ENCODE peak calls at places on chromosomes 1 and 21, in nine cellular contexts. H is CD8-positive, alpha-beta T cell; U is left ventricle myocardium inferior; O is left lung; G is SK-N-SH; A is tibial nerve; V is OCI-LY7; P is RWPE2; E is CD4-positive, CD25-positive, alpha-beta regulatory T cell. Y is an unnamed sample. For H3K9me3, the result is how much of the 10 kb centered on the place peaks cover.

GRCh38 chr1:24762133-24762676 is 17.0 kb downstream of the CLIC4 start:
- DNase-seq in A (no peak), E (no peak), G (no peak), O (no peak), U (no peak), V (no peak), P (no peak), H (no peak), Y (no peak)

GRCh38 chr21:14602418-14602987 is 56.4 kb upstream of the SAMSN1 start:
- DNase-seq in V (peak), P (no peak), O (no peak), E (no peak), G (no peak), U (no peak), H (no peak), A (no peak), Y (no peak)

GRCh38 chr1:95308276-95308675 is 74.3 kb downstream of the RWDD3 start:
- DNase-seq in U (no peak), E (no peak), G (no peak), O (no peak), A (no peak), P (no peak), H (no peak), V (no peak), Y (no peak)

GRCh38 chr1:59506952-59507351 is 210.1 kb downstream of the FGGY start:
- DNase-seq in V (peak), O (peak), H (no peak), G (no peak), U (no peak), E (no peak), P (no peak), A (no peak), Y (no peak)

GRCh38 chr1:32703479-32704291 is 1.1 kb upstream of the SYNC start:
- DNase-seq in P (no peak), G (peak), A (peak), V (no peak), H (no peak), U (peak), E (no peak), O (peak), Y (peak)

GRCh38 chr1:220339581-220339980 is 67.3 kb upstream of the RAB3GAP2 start:
- DNase-seq in H (no peak), P (no peak), V (no peak), G (no peak), O (no peak), U (no peak), E (no peak), A (no peak), Y (no peak)

GRCh38 chr1:28037946-28038345 is 50.5 kb downstream of the EYA3 start:
- DNase-seq in U (no peak), G (no peak), V (no peak), A (no peak), E (no peak), H (no peak), O (no peak), P (no peak), Y (no peak)

GRCh38 chr1:155205969-155206593 is 1.6 kb downstream of the THBS3 start:
- DNase-seq in E (no peak), P (no peak), U (no peak), A (no peak), V (no peak), O (peak), G (no peak), H (no peak), Y (no peak)

GRCh38 chr1:116521186-116521585 is 49.6 kb downstream of the CD58 start:
- DNase-seq in A (no peak), U (no peak), H (no peak), P (no peak), G (no peak), V (no peak), E (no peak), O (no peak), Y (no peak)

GRCh38 chr1:226541631-226542622 is 6.6 kb upstream of the STUM start:
- DNase-seq in G (no peak), V (no peak), P (no peak), H (no peak), A (peak), U (peak), O (no peak), E (no peak), Y (no peak)

GRCh38 chr1:237562247-237562823 is 328.4 kb downstream of the ZP4 start:
- DNase-seq in V (peak), P (no peak), G (peak), A (peak), E (peak), U (no peak), O (no peak), H (no peak), Y (no peak)

GRCh38 chr1:58964428-58964827 is 180.6 kb upstream of the JUN start:
- DNase-seq in A (no peak), V (no peak), E (no peak), U (no peak), O (no peak), G (no peak), P (no peak), H (peak), Y (no peak)

GRCh38 chr21:42905195-42905594 is 12.1 kb downstream of the NDUFV3 start:
- DNase-seq in O (no peak), P (no peak), U (no peak), H (no peak), A (no peak), G (no peak), V (no peak), E (no peak), Y (no peak)

GRCh38 chr1:230191839-230192238 is 124.8 kb downstream of the GALNT2 start:
- DNase-seq in U (no peak), V (no peak), P (no peak), A (no peak), O (no peak), E (no peak), H (no peak), G (no peak), Y (no peak)
- H3K27ac ChIP-seq in U (peak), V (no peak), P (no peak), A (peak), O (peak), E (no peak), H (no peak), G (no peak), Y (peak)

GRCh38 chr1:227621211-227621610 is 57.9 kb downstream of the ZNF678 start:
- DNase-seq in V (no peak), O (no peak), A (no peak), G (no peak), E (no peak), P (no peak), U (no peak), H (no peak), Y (no peak)
- H3K9me3 ChIP-seq in V (under half), O (half or more), A (under half), G (under half), E (half or more), P (under half), U (half or more), H (under half), Y (under half)

GRCh38 chr1:204268101-204268500 is 54.3 kb upstream of the GOLT1A start:
- DNase-seq in G (no peak), P (no peak), H (no peak), E (no peak), A (no peak), U (no peak), V (no peak), O (no peak), Y (no peak)
- H3K27ac ChIP-seq in G (no peak), P (no peak), H (no peak), E (no peak), A (no peak), U (no peak), V (no peak), O (no peak), Y (no peak)

GRCh38 chr1:152388889-152389288 is 25.2 kb downstream of the CRNN start:
- DNase-seq in U (no peak), V (no peak), G (no peak), P (no peak), E (no peak), O (no peak), H (no peak), A (no peak), Y (no peak)
- H3K9me3 ChIP-seq in U (under half), V (under half), G (under half), P (under half), E (under half), O (under half), H (under half), A (under half), Y (under half)

GRCh38 chr1:84944767-84945486 is 51.9 kb upstream of the LPAR3 start:
- DNase-seq in H (peak), E (peak), G (peak), V (peak), P (no peak), U (peak), A (peak), O (peak), Y (no peak)

GRCh38 chr1:84947536-84948410 is 49.1 kb downstream of the MCOLN2 start:
- DNase-seq in O (no peak), E (no peak), V (peak), U (no peak), P (no peak), H (no peak), A (no peak), G (no peak), Y (no peak)

GRCh38 chr1:84941843-84942242 is 48.8 kb upstream of the LPAR3 start:
- DNase-seq in O (no peak), V (no peak), E (no peak), H (no peak), G (no peak), P (no peak), A (no peak), U (no peak), Y (no peak)

GRCh38 chr1:84949664-84950063 is 47.2 kb downstream of the MCOLN2 start:
- DNase-seq in U (no peak), E (no peak), H (no peak), A (no peak), G (no peak), O (no peak), P (no peak), V (no peak), Y (no peak)

GRCh38 chr1:84946631-84947030 is 50.3 kb downstream of the MCOLN2 start:
- DNase-seq in E (no peak), V (no peak), G (no peak), H (no peak), O (no peak), U (no peak), A (no peak), P (no peak), Y (no peak)
- H3K27ac ChIP-seq in E (no peak), V (no peak), G (no peak), H (no peak), O (no peak), U (no peak), A (no peak), P (no peak), Y (no peak)

GRCh38 chr1:203095061-203095690 is 9.4 kb upstream of the MYOG start:
- DNase-seq in E (no peak), P (no peak), G (no peak), V (no peak), H (no peak), U (no peak), A (no peak), O (no peak), Y (no peak)
- H3K9me3 ChIP-seq in E (under half), P (under half), G (under half), V (under half), H (under half), U (under half), A (under half), O (under half), Y (under half)

GRCh38 chr1:46248122-46248920 is 758 bp downstream of the RAD54L start:
- DNase-seq in G (peak), V (peak), H (no peak), U (no peak), P (peak), O (peak), E (no peak), A (no peak), Y (no peak)
- H3K27ac ChIP-seq in G (no peak), V (peak), H (no peak), U (no peak), P (peak), O (no peak), E (peak), A (no peak), Y (no peak)

GRCh38 chr1:244675167-244675566 is 22.2 kb downstream of the DESI2 start:
- DNase-seq in U (no peak), V (no peak), O (no peak), A (no peak), G (no peak), H (no peak), E (no peak), P (no peak), Y (no peak)

GRCh38 chr1:244674446-244674845 is 21.5 kb downstream of the DESI2 start:
- DNase-seq in U (no peak), O (no peak), V (no peak), A (no peak), P (no peak), E (no peak), H (no peak), G (no peak), Y (no peak)

GRCh38 chr1:244678687-244679086 is 25.8 kb downstream of the DESI2 start:
- DNase-seq in O (no peak), P (no peak), A (no peak), E (no peak), V (no peak), H (no peak), U (no peak), G (no peak), Y (no peak)

GRCh38 chr1:244667797-244668196 is 14.9 kb downstream of the DESI2 start:
- DNase-seq in O (no peak), P (no peak), G (no peak), V (no peak), E (no peak), H (no peak), U (no peak), A (no peak), Y (no peak)

GRCh38 chr1:244672961-244673695 is 20.2 kb downstream of the DESI2 start:
- DNase-seq in U (peak), E (no peak), A (no peak), P (no peak), G (peak), V (no peak), O (no peak), H (no peak), Y (no peak)
- H3K9me3 ChIP-seq in U (under half), E (under half), A (under half), P (under half), G (under half), V (under half), O (under half), H (under half), Y (under half)

GRCh38 chr1:65112811-65113210 is 35.2 kb upstream of the AK4 start:
- DNase-seq in O (no peak), A (no peak), E (no peak), U (no peak), V (no peak), H (no peak), G (no peak), P (no peak), Y (no peak)
- H3K27ac ChIP-seq in O (no peak), A (no peak), E (no peak), U (no peak), V (no peak), H (no peak), G (no peak), P (no peak), Y (no peak)

DNA sequence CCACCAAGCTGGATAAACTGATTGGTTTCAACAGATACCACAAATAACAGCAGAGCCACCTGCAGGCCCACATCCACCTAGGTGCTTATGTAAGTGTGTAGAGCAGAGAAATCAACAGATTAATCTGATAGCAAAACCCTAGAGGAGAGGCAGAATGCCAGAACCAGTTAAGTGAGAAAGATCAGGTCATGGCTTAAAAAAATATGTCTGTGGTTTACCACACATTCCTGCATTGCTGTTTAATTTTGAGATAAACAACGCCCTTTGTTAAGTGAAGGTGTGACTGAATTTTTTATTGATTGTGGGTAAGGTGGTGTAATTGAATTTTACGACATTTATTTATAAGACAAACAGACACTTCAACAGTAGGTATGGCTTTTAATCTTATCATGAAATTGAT is 21.2 kb downstream of the CRNN start:
- DNase-seq in O (no peak), U (no peak), A (no peak), G (no peak), E (no peak), H (no peak), P (no peak), V (no peak), Y (no peak)
- H3K9me3 ChIP-seq in O (under half), U (under half), A (under half), G (under half), E (under half), H (under half), P (under half), V (under half), Y (under half)